ENCODE peak calls at places on chromosomes 3 and 15, in nine cellular contexts. Q, Y, I, N, Z, U, P, W and X are unnamed samples.
A peak's percentile ranks its signal among the peaks of the same experiment; 100 is the strongest.

GRCh38 chr15:46853600-46853999 is 863.7 kb upstream of the SEMA6D start:
- DNase-seq in P (no peak), Q (no peak), U (no peak), I (no peak), Y (no peak), W (no peak), N (no peak), Z (no peak), X (no peak)

GRCh38 chr3:172646439-172647015 is 64.3 kb downstream of the NCEH1 start:
- DNase-seq in U (peak; percentile 80), W (peak; percentile 79), Y (no peak), I (no peak), N (no peak), Z (no peak), P (no peak), Q (peak; percentile 86), X (no peak)

GRCh38 chr15:48283361-48284157 is 47.7 kb upstream of the DUT start:
- DNase-seq in Y (no peak), P (no peak), I (no peak), U (peak; percentile 32), N (no peak), Q (peak; percentile 20), Z (no peak), W (peak; percentile 6), X (no peak)

GRCh38 chr3:172317984-172318383 is 130.3 kb downstream of the GHSR start:
- DNase-seq in Y (no peak), W (peak; percentile 96), N (peak; percentile 61), Q (peak; percentile 95), I (peak; percentile 46), U (peak; percentile 96), Z (peak; percentile 73), P (peak; percentile 55), X (peak; percentile 82)

GRCh38 chr3:143974877-143975238 is 3.2 kb downstream of the DIPK2A start:
- DNase-seq in W (peak; percentile 33), N (no peak), U (no peak), I (no peak), Z (no peak), Q (no peak), Y (no peak), P (no peak), X (no peak)

GRCh38 chr3:100634493-100635272 is 25.3 kb downstream of the ADGRG7 start:
- DNase-seq in U (peak; percentile 31), N (no peak), Q (peak; percentile 35), P (peak; percentile 3), W (no peak), I (peak; percentile 31), Z (no peak), Y (peak; percentile 10), X (no peak)

GRCh38 chr3:8318002-8318649 is 183.5 kb upstream of the LMCD1 start:
- DNase-seq in U (peak; percentile 50), P (no peak), Q (peak; percentile 12), Z (no peak), W (peak; percentile 38), I (no peak), Y (no peak), N (no peak), X (no peak)

GRCh38 chr15:67444100-67444499 is 76.8 kb upstream of the C15orf61 start:
- DNase-seq in W (no peak), P (no peak), Z (no peak), U (no peak), Q (no peak), I (no peak), N (no peak), Y (no peak), X (no peak)

GRCh38 chr3:33372218-33373081 is 67.8 kb downstream of the UBP1 start:
- DNase-seq in U (peak; percentile 78), Q (peak; percentile 72), N (peak; percentile 46), W (peak; percentile 77), P (peak; percentile 50), I (peak; percentile 70), Z (no peak), Y (peak; percentile 72), X (no peak)

GRCh38 chr15:70101459-70102113 is 3.9 kb upstream of the TLE3 start:
- DNase-seq in I (peak; percentile 82), Q (peak; percentile 99), N (no peak), W (peak; percentile 94), U (peak; percentile 94), Y (peak; percentile 93), P (peak; percentile 79), Z (peak; percentile 90), X (no peak)

GRCh38 chr3:158983480-158983879 is 181.6 kb downstream of the MFSD1 start:
- DNase-seq in Z (no peak), I (no peak), Y (no peak), Q (no peak), P (no peak), U (no peak), N (no peak), W (no peak), X (no peak)

GRCh38 chr3:182259579-182259978 is 533.7 kb upstream of the ATP11B start:
- DNase-seq in Q (peak; percentile 5), Y (peak; percentile 63), Z (no peak), I (no peak), P (peak; percentile 39), N (no peak), W (no peak), U (peak; percentile 51), X (no peak)

GRCh38 chr3:158765518-158766205 is 33.4 kb upstream of the RARRES1 start:
- DNase-seq in I (no peak), P (no peak), U (peak; percentile 69), Q (peak; percentile 50), W (peak; percentile 18), Z (no peak), N (no peak), Y (no peak), X (no peak)

GRCh38 chr3:49869525-49870126 is at the start of gene CAMKV:
- DNase-seq in I (no peak), P (peak; percentile 66), W (no peak), Q (no peak), N (no peak), U (no peak), Z (no peak), Y (peak; percentile 83), X (no peak)

GRCh38 chr3:50194903-50195500 is 3.6 kb downstream of the GNAT1 start:
- DNase-seq in W (no peak), P (no peak), Y (no peak), U (no peak), Q (no peak), Z (no peak), I (peak; percentile 42), N (no peak), X (no peak)

GRCh38 chr15:81536296-81536695 is 162.3 kb upstream of the TMC3 start:
- DNase-seq in Y (no peak), Z (no peak), I (no peak), U (peak; percentile 4), P (no peak), Q (no peak), W (no peak), N (no peak), X (no peak)

GRCh38 chr15:101347454-101347853 is 52.4 kb upstream of the SNRPA1 start:
- DNase-seq in Z (no peak), I (no peak), Y (no peak), U (no peak), P (no peak), N (no peak), W (no peak), Q (no peak), X (no peak)

GRCh38 chr3:2765002-2765579 is 345.1 kb downstream of the IL5RA start:
- DNase-seq in Q (no peak), P (peak; percentile 12), Z (no peak), U (no peak), W (no peak), Y (peak; percentile 42), I (no peak), N (no peak), X (no peak)
- TF ChIP-seq CTCF in Q (no peak), P (peak; percentile 39), Z (no peak), U (no peak), W (no peak), Y (peak; percentile 61), I (no peak), N (peak; percentile 11), X (no peak)

GRCh38 chr3:173988912-173989311 is 591.4 kb downstream of the NLGN1 start:
- DNase-seq in P (no peak), Z (no peak), I (no peak), U (no peak), W (no peak), Q (peak; percentile 1), N (no peak), Y (no peak), X (no peak)

DNA sequence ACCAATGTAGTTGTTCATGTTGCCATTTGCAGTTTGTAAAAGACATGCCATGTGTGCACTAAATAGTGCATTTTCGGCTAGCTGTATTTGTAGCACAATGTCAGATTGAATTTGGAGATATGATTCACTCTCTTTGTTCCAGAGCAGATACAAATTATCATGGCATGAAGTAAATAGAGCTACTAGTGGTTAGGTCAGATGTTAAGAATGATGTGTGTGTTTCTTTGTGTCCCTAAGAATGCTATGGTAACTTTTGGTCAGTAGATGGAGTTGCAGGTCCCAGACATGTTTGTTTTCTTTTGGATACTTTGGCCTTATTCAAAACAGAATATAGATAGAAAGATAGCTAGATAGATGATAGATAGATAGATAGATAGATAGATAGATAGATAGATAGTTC is 595.8 kb downstream of the NLGN1 start:
- DNase-seq in N (no peak), Q (peak; percentile 32), W (peak; percentile 59), Z (no peak), I (peak; percentile 27), U (peak; percentile 78), Y (no peak), P (no peak), X (no peak)
- TF ChIP-seq CTCF in N (peak; percentile 59), Q (peak; percentile 46), W (peak; percentile 55), Z (no peak), I (peak; percentile 45), U (peak; percentile 62), Y (peak; percentile 47), P (no peak), X (no peak)

DNA sequence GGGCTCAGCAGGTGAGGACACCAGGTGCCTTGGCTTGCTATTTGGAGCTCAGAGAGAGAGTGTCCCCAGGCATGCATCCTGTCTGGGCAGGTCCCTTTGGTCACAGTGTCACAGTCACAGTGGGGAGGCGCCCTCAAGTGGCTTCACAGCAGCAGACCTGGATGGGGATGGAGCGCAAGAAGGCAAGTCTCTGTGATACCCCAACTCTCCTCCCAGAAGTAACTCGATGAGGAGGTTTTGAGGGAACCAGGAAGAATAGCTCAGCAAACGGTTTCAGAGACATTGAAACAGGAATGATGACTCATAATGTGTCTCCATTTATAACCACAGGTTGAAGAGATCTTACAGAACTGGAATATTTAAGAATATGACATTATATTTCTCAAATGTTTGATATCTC is 66.5 kb upstream of the SH3GL3 start:
- DNase-seq in N (peak; percentile 8), P (peak; percentile 52), I (peak; percentile 69), Z (no peak), U (peak; percentile 58), W (peak; percentile 42), Q (peak; percentile 44), Y (peak; percentile 44), X (peak; percentile 21)
- TF ChIP-seq CTCF in N (peak; percentile 81), P (peak; percentile 13), I (peak; percentile 77), Z (no peak), U (peak; percentile 40), W (peak; percentile 11), Q (peak; percentile 35), Y (peak; percentile 43), X (peak; percentile 40)

DNA sequence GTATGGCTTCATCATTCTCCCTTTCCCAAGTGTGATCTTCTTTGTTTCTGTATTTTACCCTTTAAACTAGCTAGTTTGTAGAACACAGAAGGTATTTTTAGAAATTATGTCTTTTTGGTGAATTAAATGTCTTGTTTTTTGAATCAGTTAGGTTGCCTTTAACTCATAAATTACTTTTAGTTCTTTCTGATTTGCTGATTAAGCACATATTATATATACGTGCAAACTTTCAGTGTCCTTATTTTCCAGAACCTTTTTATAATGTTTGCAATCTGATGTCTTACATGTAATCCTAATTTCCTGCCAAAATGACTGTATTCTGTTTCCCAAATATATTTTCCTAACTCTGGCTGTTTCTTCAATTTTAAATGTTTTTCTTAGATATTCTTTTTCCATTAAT is 51.7 kb downstream of the CHD2 start:
- DNase-seq in U (no peak), N (no peak), W (no peak), Q (no peak), Z (no peak), Y (no peak), I (no peak), P (no peak), X (no peak)
- TF ChIP-seq CTCF in U (no peak), N (no peak), W (no peak), Q (no peak), Z (no peak), Y (no peak), I (no peak), P (no peak), X (no peak)